ENCODE peak calls at places on chromosomes 13 and 19, in nine cellular contexts. One of them, this sample, is unnamed.
A peak's percentile ranks its signal among the peaks of the same experiment; 100 is the strongest.

GRCh38 chr19:44808463-44809371 is at the start of gene BCAM:
- DNase-seq in tibial artery: peak; percentile 89
- DNase-seq in NCI-H82: peak; percentile 57
- DNase-seq in fibroblast of lung: peak; percentile 70
- DNase-seq in stimulated activated CD4-positive, alpha-beta T cell treated with anti-CD3 and anti-CD28 coated beads, Interleukin-15, amount 100 ng/mL, for 1 hour: no peak
- DNase-seq in T-helper 2 cell: no peak
- DNase-seq in choroid plexus epithelial cell: peak; percentile 69
- DNase-seq in hypothalamus: peak; percentile 18
- DNase-seq in NCI-H524 treated with DMSO at 0.1 percent for 48 hours: no peak
- DNase-seq in this sample: peak; percentile 42

GRCh38 chr13:45015300-45015699 is 26.0 kb downstream of the GPALPP1 start:
- DNase-seq in hypothalamus: no peak
- DNase-seq in tibial artery: no peak
- DNase-seq in T-helper 2 cell: no peak
- DNase-seq in choroid plexus epithelial cell: no peak
- DNase-seq in NCI-H82: no peak
- DNase-seq in NCI-H524 treated with DMSO at 0.1 percent for 48 hours: no peak
- DNase-seq in stimulated activated CD4-positive, alpha-beta T cell treated with anti-CD3 and anti-CD28 coated beads, Interleukin-15, amount 100 ng/mL, for 1 hour: no peak
- DNase-seq in fibroblast of lung: no peak
- DNase-seq in this sample: no peak

GRCh38 chr19:20422616-20423205 is 142.9 kb downstream of the ZNF737 start:
- DNase-seq in hypothalamus: no peak
- DNase-seq in NCI-H82: peak; percentile 39
- DNase-seq in fibroblast of lung: no peak
- DNase-seq in tibial artery: no peak
- DNase-seq in NCI-H524 treated with DMSO at 0.1 percent for 48 hours: no peak
- DNase-seq in choroid plexus epithelial cell: peak; percentile 0
- DNase-seq in T-helper 2 cell: no peak
- DNase-seq in stimulated activated CD4-positive, alpha-beta T cell treated with anti-CD3 and anti-CD28 coated beads, Interleukin-15, amount 100 ng/mL, for 1 hour: no peak
- DNase-seq in this sample: no peak

GRCh38 chr13:111267205-111267604 is 53.2 kb upstream of the TEX29 start:
- DNase-seq in NCI-H524 treated with DMSO at 0.1 percent for 48 hours: no peak
- DNase-seq in hypothalamus: no peak
- DNase-seq in NCI-H82: no peak
- DNase-seq in fibroblast of lung: no peak
- DNase-seq in stimulated activated CD4-positive, alpha-beta T cell treated with anti-CD3 and anti-CD28 coated beads, Interleukin-15, amount 100 ng/mL, for 1 hour: no peak
- DNase-seq in tibial artery: no peak
- DNase-seq in choroid plexus epithelial cell: no peak
- DNase-seq in T-helper 2 cell: no peak
- DNase-seq in this sample: no peak

GRCh38 chr13:71309905-71310304 is 557.1 kb downstream of the DACH1 start:
- DNase-seq in tibial artery: no peak
- DNase-seq in choroid plexus epithelial cell: no peak
- DNase-seq in NCI-H524 treated with DMSO at 0.1 percent for 48 hours: no peak
- DNase-seq in fibroblast of lung: no peak
- DNase-seq in T-helper 2 cell: no peak
- DNase-seq in hypothalamus: no peak
- DNase-seq in stimulated activated CD4-positive, alpha-beta T cell treated with anti-CD3 and anti-CD28 coated beads, Interleukin-15, amount 100 ng/mL, for 1 hour: no peak
- DNase-seq in NCI-H82: no peak
- DNase-seq in this sample: no peak

GRCh38 chr13:73223372-73223781 is 164.6 kb downstream of the KLF5 start:
- DNase-seq in NCI-H524 treated with DMSO at 0.1 percent for 48 hours: no peak
- DNase-seq in hypothalamus: no peak
- DNase-seq in choroid plexus epithelial cell: no peak
- DNase-seq in T-helper 2 cell: no peak
- DNase-seq in fibroblast of lung: no peak
- DNase-seq in stimulated activated CD4-positive, alpha-beta T cell treated with anti-CD3 and anti-CD28 coated beads, Interleukin-15, amount 100 ng/mL, for 1 hour: no peak
- DNase-seq in tibial artery: no peak
- DNase-seq in NCI-H82: no peak
- DNase-seq in this sample: no peak

GRCh38 chr19:45523642-45524256 is 16.5 kb downstream of the VASP start:
- DNase-seq in stimulated activated CD4-positive, alpha-beta T cell treated with anti-CD3 and anti-CD28 coated beads, Interleukin-15, amount 100 ng/mL, for 1 hour: peak; percentile 56
- DNase-seq in NCI-H524 treated with DMSO at 0.1 percent for 48 hours: peak; percentile 52
- DNase-seq in choroid plexus epithelial cell: peak; percentile 91
- DNase-seq in T-helper 2 cell: no peak
- DNase-seq in NCI-H82: peak; percentile 97
- DNase-seq in fibroblast of lung: peak; percentile 91
- DNase-seq in hypothalamus: peak; percentile 44
- DNase-seq in tibial artery: peak; percentile 88
- DNase-seq in this sample: peak; percentile 95

GRCh38 chr19:13506550-13506878 is 235 bp upstream of the CACNA1A start:
- DNase-seq in NCI-H82: no peak
- DNase-seq in fibroblast of lung: no peak
- DNase-seq in hypothalamus: no peak
- DNase-seq in stimulated activated CD4-positive, alpha-beta T cell treated with anti-CD3 and anti-CD28 coated beads, Interleukin-15, amount 100 ng/mL, for 1 hour: no peak
- DNase-seq in tibial artery: no peak
- DNase-seq in NCI-H524 treated with DMSO at 0.1 percent for 48 hours: no peak
- DNase-seq in choroid plexus epithelial cell: no peak
- DNase-seq in T-helper 2 cell: no peak
- DNase-seq in this sample: peak; percentile 84

GRCh38 chr13:80529734-80530133 is 188.8 kb upstream of the SPRY2 start:
- DNase-seq in tibial artery: no peak
- DNase-seq in NCI-H524 treated with DMSO at 0.1 percent for 48 hours: no peak
- DNase-seq in fibroblast of lung: no peak
- DNase-seq in stimulated activated CD4-positive, alpha-beta T cell treated with anti-CD3 and anti-CD28 coated beads, Interleukin-15, amount 100 ng/mL, for 1 hour: no peak
- DNase-seq in T-helper 2 cell: no peak
- DNase-seq in choroid plexus epithelial cell: peak; percentile 41
- DNase-seq in hypothalamus: no peak
- DNase-seq in NCI-H82: no peak
- DNase-seq in this sample: no peak

GRCh38 chr19:18657590-18658365 is 20.9 kb downstream of the KLHL26 start:
- DNase-seq in T-helper 2 cell: no peak
- DNase-seq in tibial artery: peak; percentile 98
- DNase-seq in choroid plexus epithelial cell: peak; percentile 93
- DNase-seq in NCI-H524 treated with DMSO at 0.1 percent for 48 hours: no peak
- DNase-seq in NCI-H82: peak; percentile 54
- DNase-seq in fibroblast of lung: peak; percentile 92
- DNase-seq in hypothalamus: no peak
- DNase-seq in stimulated activated CD4-positive, alpha-beta T cell treated with anti-CD3 and anti-CD28 coated beads, Interleukin-15, amount 100 ng/mL, for 1 hour: no peak
- DNase-seq in this sample: peak; percentile 65

GRCh38 chr19:39704181-39705044 is at the start of gene LGALS14:
- DNase-seq in NCI-H524 treated with DMSO at 0.1 percent for 48 hours: no peak
- DNase-seq in choroid plexus epithelial cell: no peak
- DNase-seq in fibroblast of lung: no peak
- DNase-seq in T-helper 2 cell: no peak
- DNase-seq in tibial artery: no peak
- DNase-seq in stimulated activated CD4-positive, alpha-beta T cell treated with anti-CD3 and anti-CD28 coated beads, Interleukin-15, amount 100 ng/mL, for 1 hour: no peak
- DNase-seq in hypothalamus: no peak
- DNase-seq in NCI-H82: peak; percentile 15
- DNase-seq in this sample: no peak

GRCh38 chr19:7789447-7789846 is 26.4 kb downstream of the CLEC4M start:
- DNase-seq in fibroblast of lung: no peak
- DNase-seq in T-helper 2 cell: no peak
- DNase-seq in stimulated activated CD4-positive, alpha-beta T cell treated with anti-CD3 and anti-CD28 coated beads, Interleukin-15, amount 100 ng/mL, for 1 hour: peak; percentile 30
- DNase-seq in NCI-H524 treated with DMSO at 0.1 percent for 48 hours: no peak
- DNase-seq in NCI-H82: no peak
- DNase-seq in hypothalamus: no peak
- DNase-seq in tibial artery: no peak
- DNase-seq in choroid plexus epithelial cell: no peak
- DNase-seq in this sample: no peak

GRCh38 chr13:110497003-110497402 is 64.5 kb downstream of the RAB20 start:
- DNase-seq in fibroblast of lung: no peak
- DNase-seq in stimulated activated CD4-positive, alpha-beta T cell treated with anti-CD3 and anti-CD28 coated beads, Interleukin-15, amount 100 ng/mL, for 1 hour: no peak
- DNase-seq in NCI-H524 treated with DMSO at 0.1 percent for 48 hours: no peak
- DNase-seq in choroid plexus epithelial cell: no peak
- DNase-seq in hypothalamus: no peak
- DNase-seq in T-helper 2 cell: no peak
- DNase-seq in NCI-H82: no peak
- DNase-seq in tibial artery: no peak
- DNase-seq in this sample: no peak

GRCh38 chr13:83440465-83440864 is 441.8 kb downstream of the SLITRK1 start:
- DNase-seq in fibroblast of lung: no peak
- DNase-seq in NCI-H524 treated with DMSO at 0.1 percent for 48 hours: no peak
- DNase-seq in choroid plexus epithelial cell: no peak
- DNase-seq in hypothalamus: no peak
- DNase-seq in stimulated activated CD4-positive, alpha-beta T cell treated with anti-CD3 and anti-CD28 coated beads, Interleukin-15, amount 100 ng/mL, for 1 hour: no peak
- DNase-seq in NCI-H82: no peak
- DNase-seq in T-helper 2 cell: no peak
- DNase-seq in tibial artery: no peak
- DNase-seq in this sample: no peak

GRCh38 chr13:102286326-102286725 is 115.5 kb downstream of the FGF14 start:
- DNase-seq in NCI-H524 treated with DMSO at 0.1 percent for 48 hours: no peak
- DNase-seq in choroid plexus epithelial cell: peak; percentile 96
- DNase-seq in hypothalamus: no peak
- DNase-seq in tibial artery: no peak
- DNase-seq in NCI-H82: no peak
- DNase-seq in stimulated activated CD4-positive, alpha-beta T cell treated with anti-CD3 and anti-CD28 coated beads, Interleukin-15, amount 100 ng/mL, for 1 hour: no peak
- DNase-seq in fibroblast of lung: peak; percentile 97
- DNase-seq in T-helper 2 cell: no peak
- DNase-seq in this sample: no peak

GRCh38 chr19:33429891-33430673 is 56.6 kb downstream of the CEBPG start:
- DNase-seq in stimulated activated CD4-positive, alpha-beta T cell treated with anti-CD3 and anti-CD28 coated beads, Interleukin-15, amount 100 ng/mL, for 1 hour: no peak
- DNase-seq in hypothalamus: no peak
- DNase-seq in choroid plexus epithelial cell: no peak
- DNase-seq in T-helper 2 cell: no peak
- DNase-seq in tibial artery: no peak
- DNase-seq in NCI-H82: peak; percentile 89
- DNase-seq in fibroblast of lung: no peak
- DNase-seq in NCI-H524 treated with DMSO at 0.1 percent for 48 hours: peak; percentile 83
- DNase-seq in this sample: peak; percentile 29

GRCh38 chr19:35118268-35119026 is 2.8 kb downstream of the FXYD3 start:
- DNase-seq in stimulated activated CD4-positive, alpha-beta T cell treated with anti-CD3 and anti-CD28 coated beads, Interleukin-15, amount 100 ng/mL, for 1 hour: no peak
- DNase-seq in choroid plexus epithelial cell: no peak
- DNase-seq in tibial artery: no peak
- DNase-seq in hypothalamus: no peak
- DNase-seq in NCI-H82: no peak
- DNase-seq in T-helper 2 cell: no peak
- DNase-seq in NCI-H524 treated with DMSO at 0.1 percent for 48 hours: no peak
- DNase-seq in fibroblast of lung: no peak
- DNase-seq in this sample: no peak

GRCh38 chr19:1882089-1882785 is 3.1 kb downstream of the ABHD17A start:
- DNase-seq in stimulated activated CD4-positive, alpha-beta T cell treated with anti-CD3 and anti-CD28 coated beads, Interleukin-15, amount 100 ng/mL, for 1 hour: no peak
- DNase-seq in tibial artery: no peak
- DNase-seq in T-helper 2 cell: no peak
- DNase-seq in NCI-H82: no peak
- DNase-seq in hypothalamus: peak; percentile 52
- DNase-seq in choroid plexus epithelial cell: no peak
- DNase-seq in NCI-H524 treated with DMSO at 0.1 percent for 48 hours: no peak
- DNase-seq in fibroblast of lung: no peak
- DNase-seq in this sample: no peak